ENCODE peak calls at places on chromosomes 2 and 18, in four cellular contexts. F, T, M and P are unnamed samples.

GRCh38 chr2:175234153-175234552 is 52.6 kb upstream of the ATP5MC3 start:
- DNase-seq in F (peak), T (no peak), M (no peak), P (no peak)

GRCh38 chr2:234292205-234292954 is 204.5 kb downstream of the ARL4C start:
- DNase-seq in F (no peak), T (peak), M (no peak), P (no peak)

GRCh38 chr2:104658149-104658839 is 195.6 kb upstream of the POU3F3 start:
- DNase-seq in F (no peak), T (no peak), M (no peak), P (no peak)

GRCh38 chr18:75016025-75016717 is 192.8 kb downstream of the PTGR3 start:
- DNase-seq in F (no peak), T (no peak), M (no peak), P (no peak)

GRCh38 chr2:219439518-219439917 is 4.9 kb downstream of the SPEG start:
- DNase-seq in F (no peak), T (no peak), M (no peak), P (no peak)

GRCh38 chr2:569681-570080 is 107.5 kb downstream of the TMEM18 start:
- DNase-seq in F (no peak), T (no peak), M (no peak), P (no peak)

GRCh38 chr18:57273194-57273593 is 79.2 kb upstream of the ST8SIA3 start:
- DNase-seq in F (no peak), T (no peak), M (no peak), P (no peak)

GRCh38 chr2:99818842-99819241 is 323.5 kb downstream of the AFF3 start:
- DNase-seq in F (peak), T (no peak), M (no peak), P (no peak)

GRCh38 chr2:174699993-174700766 is 64.1 kb downstream of the CHRNA1 start:
- DNase-seq in F (peak), T (no peak), M (no peak), P (no peak)

GRCh38 chr2:31023550-31023949 is 114.7 kb downstream of the GALNT14 start:
- DNase-seq in F (no peak), T (no peak), M (no peak), P (no peak)

GRCh38 chr2:190862067-190862466 is 18.6 kb upstream of the GLS start:
- DNase-seq in F (no peak), T (no peak), M (no peak), P (no peak)

GRCh38 chr2:50535971-50536759 is 495.8 kb downstream of the NRXN1 start:
- DNase-seq in F (peak), T (no peak), M (no peak), P (no peak)

GRCh38 chr2:71783815-71784214 is 330.5 kb downstream of the DYSF start:
- DNase-seq in F (no peak), T (no peak), M (no peak), P (no peak)

GRCh38 chr2:66940082-66940481 is 457.1 kb upstream of the ETAA1 start:
- DNase-seq in F (no peak), T (no peak), M (no peak), P (no peak)

GRCh38 chr18:56068030-56068671 is 480.2 kb upstream of the TCF4 start:
- DNase-seq in F (peak), T (no peak), M (no peak), P (peak)

GRCh38 chr2:231397928-231398294 is 2.4 kb downstream of the B3GNT7 start:
- DNase-seq in F (no peak), T (no peak), M (no peak), P (no peak)

GRCh38 chr2:224195954-224196571 is 157.0 kb upstream of the SERPINE2 start:
- DNase-seq in F (no peak), T (no peak), M (no peak), P (no peak)

GRCh38 chr18:62963522-62963921 is 248.2 kb downstream of the PHLPP1 start:
- DNase-seq in F (no peak), T (no peak), M (no peak), P (no peak)

GRCh38 chr2:24822049-24822706 is 29.0 kb downstream of the CENPO start:
- DNase-seq in F (no peak), T (no peak), M (no peak), P (no peak)

GRCh38 chr2:156229724-156230362 is 102.7 kb downstream of the NR4A2 start:
- DNase-seq in F (no peak), T (no peak), M (no peak), P (no peak)
- H3K4me3 ChIP-seq in F (no peak), T (no peak), M (no peak), P (no peak)

DNA sequence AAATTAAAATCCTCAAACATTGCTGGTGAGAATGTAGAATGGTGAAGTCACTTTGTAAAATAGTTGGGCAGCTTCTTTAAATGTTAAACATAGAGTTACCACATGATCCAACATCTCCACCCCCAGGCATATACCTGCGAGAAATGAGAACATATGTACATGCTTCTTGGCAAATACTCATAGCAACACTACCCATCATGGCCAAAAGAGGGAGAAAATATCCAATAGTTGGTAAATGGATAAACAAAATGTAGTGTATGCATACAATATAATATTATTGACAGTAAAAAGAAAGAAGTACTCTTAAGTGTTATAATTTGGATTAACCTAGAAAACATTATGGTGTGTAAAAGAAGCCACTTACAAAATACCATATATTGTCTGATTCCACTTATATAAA is 185.9 kb downstream of the CDH7 start:
- DNase-seq in F (no peak), T (no peak), M (no peak), P (no peak)
- TF ChIP-seq CTCF in F (no peak), T (no peak), M (no peak), P (no peak)

GRCh38 chr2:119246884-119247843 is 23.5 kb downstream of the STEAP3 start:
- DNase-seq in F (no peak), T (no peak), M (no peak), P (no peak)

GRCh38 chr2:119247844-119248271 is 24.2 kb downstream of the STEAP3 start:
- DNase-seq in F (no peak), T (no peak), M (no peak), P (no peak)

GRCh38 chr2:119248751-119249150 is 25.1 kb downstream of the STEAP3 start:
- DNase-seq in F (no peak), T (no peak), M (no peak), P (no peak)

GRCh38 chr2:119249311-119249710 is 25.7 kb downstream of the STEAP3 start:
- DNase-seq in F (no peak), T (no peak), M (no peak), P (no peak)

DNA sequence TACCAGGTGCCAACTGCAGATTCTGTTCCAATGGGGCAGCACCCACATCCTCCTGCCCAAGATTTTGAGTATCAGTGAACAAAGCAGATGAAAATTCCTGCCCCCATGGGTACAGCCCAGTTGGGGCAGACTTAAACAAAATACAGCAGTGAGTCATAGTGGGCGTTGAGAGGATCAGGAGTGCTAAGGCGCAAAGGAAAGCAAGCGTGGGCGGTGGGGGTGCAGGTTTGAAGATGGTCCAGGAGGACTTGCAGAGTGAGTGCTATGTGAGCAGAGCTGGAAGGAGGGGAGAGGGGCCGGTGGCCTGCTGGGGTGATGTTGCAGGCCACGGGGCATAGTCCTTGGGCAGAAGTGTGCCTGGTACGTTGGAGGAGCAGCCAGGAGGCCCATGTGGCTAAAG is 24.7 kb downstream of the STEAP3 start:
- DNase-seq in F (peak), T (no peak), M (no peak), P (no peak)
- H3K4me3 ChIP-seq in F (no peak), T (no peak), M (no peak), P (no peak)

GRCh38 chr2:189577108-189577507 is 3.5 kb downstream of the SLC40A1 start:
- DNase-seq in F (no peak), T (no peak), M (no peak), P (no peak)
- TF ChIP-seq CTCF in F (no peak), T (no peak), M (no peak), P (no peak)

GRCh38 chr2:195604723-195605122 is 52.3 kb upstream of the SLC39A10 start:
- DNase-seq in F (no peak), T (no peak), M (no peak), P (no peak)

GRCh38 chr2:195601361-195601760 is 55.7 kb upstream of the SLC39A10 start:
- DNase-seq in F (no peak), T (no peak), M (no peak), P (no peak)

GRCh38 chr2:195602687-195603086 is 54.3 kb upstream of the SLC39A10 start:
- DNase-seq in F (no peak), T (no peak), M (no peak), P (no peak)

GRCh38 chr2:195603408-195603807 is 53.6 kb upstream of the SLC39A10 start:
- DNase-seq in F (no peak), T (no peak), M (no peak), P (no peak)

GRCh38 chr2:195600796-195601195 is 56.2 kb upstream of the SLC39A10 start:
- DNase-seq in F (no peak), T (no peak), M (no peak), P (no peak)
- H3K4me3 ChIP-seq in F (no peak), T (no peak), M (no peak), P (no peak)

GRCh38 chr2:130288467-130289403 is 54.0 kb upstream of the IMP4 start:
- DNase-seq in F (peak), T (no peak), M (no peak), P (no peak)
- TF ChIP-seq CTCF in F (no peak), T (no peak), M (no peak), P (no peak)

GRCh38 chr18:26336572-26336971 is 110.3 kb downstream of the TAF4B start:
- DNase-seq in F (no peak), T (no peak), M (no peak), P (no peak)
- H3K4me3 ChIP-seq in F (no peak), T (no peak), M (no peak), P (no peak)

GRCh38 chr2:171894612-171894947 is 536 bp upstream of the SLC25A12 start:
- DNase-seq in F (no peak), T (no peak), M (no peak), P (no peak)

GRCh38 chr2:171889808-171890207 is 4.2 kb downstream of the SLC25A12 start:
- DNase-seq in F (no peak), T (no peak), M (no peak), P (no peak)

GRCh38 chr2:171895781-171896180 is 1.7 kb upstream of the SLC25A12 start:
- DNase-seq in F (peak), T (no peak), M (no peak), P (no peak)

GRCh38 chr2:171893824-171894611 is at the start of gene SLC25A12:
- DNase-seq in F (peak), T (peak), M (peak), P (no peak)

GRCh38 chr2:171893196-171893823 is 734 bp downstream of the SLC25A12 start:
- DNase-seq in F (peak), T (no peak), M (no peak), P (no peak)
- TF ChIP-seq CTCF in F (no peak), T (no peak), M (no peak), P (no peak)